ENCODE peak calls at places on chromosome 20, in ten cellular contexts. Y, U, Q, T, I, H, E, C, D and J are unnamed samples.

GRCh38 chr20:37299718-37300529 is 10.5 kb downstream of the MANBAL start:
- DNase-seq in U (peak), H (no peak), C (no peak), D (peak), Y (no peak), T (no peak), E (no peak), Q (no peak), I (no peak), J (no peak)

GRCh38 chr20:62776035-62776691 is 20.1 kb upstream of the MRGBP start:
- DNase-seq in T (no peak), H (no peak), Q (no peak), U (no peak), C (no peak), D (no peak), Y (no peak), I (no peak), E (no peak), J (no peak)

GRCh38 chr20:44411757-44412401 is 56.4 kb downstream of the HNF4A start:
- DNase-seq in I (no peak), Q (no peak), T (no peak), U (no peak), C (no peak), Y (no peak), H (no peak), D (no peak), E (no peak), J (no peak)

GRCh38 chr20:6829510-6830116 is 62.1 kb downstream of the BMP2 start:
- DNase-seq in Y (no peak), C (no peak), Q (no peak), U (no peak), T (no peak), H (no peak), E (no peak), D (peak), I (no peak), J (no peak)

GRCh38 chr20:50193851-50194830 is 3.5 kb downstream of the CEBPB start:
- DNase-seq in I (no peak), E (no peak), Y (no peak), T (no peak), U (peak), D (peak), C (no peak), Q (no peak), H (no peak), J (no peak)

GRCh38 chr20:51417745-51418529 is 124.6 kb downstream of the NFATC2 start:
- DNase-seq in T (no peak), D (no peak), I (no peak), Y (no peak), C (no peak), E (no peak), H (no peak), U (no peak), Q (no peak), J (no peak)

GRCh38 chr20:21179796-21180195 is 53.9 kb downstream of the KIZ start:
- DNase-seq in I (no peak), Q (no peak), Y (no peak), C (no peak), H (no peak), E (no peak), U (peak), D (peak), T (no peak), J (no peak)

GRCh38 chr20:63941282-63942060 is 14.7 kb downstream of the UCKL1 start:
- DNase-seq in U (no peak), Y (peak), T (peak), E (peak), Q (peak), I (no peak), H (no peak), C (peak), D (no peak), J (no peak)

GRCh38 chr20:24994470-24995368 is 2.2 kb upstream of the APMAP start:
- DNase-seq in I (peak), U (peak), D (peak), C (peak), E (peak), T (peak), Q (peak), H (peak), Y (peak), J (no peak)

GRCh38 chr20:35404614-35405259 is 7.0 kb downstream of the UQCC1 start:
- DNase-seq in E (no peak), Q (no peak), C (peak), I (no peak), H (no peak), T (no peak), D (no peak), U (no peak), Y (no peak), J (no peak)

GRCh38 chr20:39619386-39619785 is 657.2 kb downstream of the DHX35 start:
- DNase-seq in C (no peak), H (no peak), Q (no peak), U (no peak), Y (no peak), D (no peak), T (no peak), E (no peak), I (no peak), J (no peak)

GRCh38 chr20:61795669-61796630 is 269.7 kb downstream of the TAF4 start:
- DNase-seq in H (no peak), E (no peak), Y (no peak), Q (no peak), T (no peak), U (no peak), C (no peak), I (no peak), D (no peak), J (no peak)

GRCh38 chr20:34581341-34582189 is 23.0 kb downstream of the MAP1LC3A start:
- DNase-seq in U (peak), H (peak), C (no peak), I (no peak), Y (no peak), Q (no peak), E (no peak), T (peak), D (peak), J (no peak)

GRCh38 chr20:25867776-25868649 is 171.4 kb upstream of the ZNF337 start:
- DNase-seq in U (peak), D (peak), Y (peak), I (peak), C (peak), T (no peak), E (peak), H (no peak), Q (peak), J (no peak)

GRCh38 chr20:32216396-32217142 is 8.9 kb downstream of the POFUT1 start:
- DNase-seq in Q (no peak), I (no peak), D (no peak), U (no peak), H (no peak), Y (peak), E (no peak), T (no peak), C (no peak), J (no peak)

GRCh38 chr20:51790256-51790655 is 12.1 kb downstream of the SALL4 start:
- DNase-seq in Q (no peak), I (no peak), T (no peak), U (no peak), H (no peak), D (no peak), E (no peak), C (no peak), Y (no peak), J (no peak)

GRCh38 chr20:33910529-33911327 is 83.0 kb upstream of the RALY start:
- DNase-seq in E (no peak), T (no peak), U (no peak), C (no peak), Q (no peak), H (no peak), Y (no peak), I (no peak), D (no peak), J (no peak)